ENCODE peak calls at places on chromosomes 13 and 19, in ten cellular contexts. Q, O, S, W, I, X, G, A, D and R are unnamed samples.

GRCh38 chr19:57830071-57830602 is at the start of gene ZNF587B:
- DNase-seq in Q (peak), O (peak), S (peak), W (peak), I (no peak), X (no peak), G (no peak), A (peak), D (peak), R (no peak)

GRCh38 chr19:10625003-10625761 is at the start of gene SLC44A2:
- DNase-seq in Q (peak), O (peak), S (peak), W (peak), I (no peak), X (peak), G (no peak), A (peak), D (peak), R (peak)

GRCh38 chr13:48029859-48030258 is 7.7 kb upstream of the NUDT15 start:
- DNase-seq in Q (no peak), O (no peak), S (no peak), W (no peak), I (no peak), X (no peak), G (no peak), A (no peak), D (no peak), R (no peak)

GRCh38 chr13:109631069-109631468 is 155.3 kb downstream of the IRS2 start:
- DNase-seq in Q (no peak), O (no peak), S (no peak), W (no peak), I (no peak), X (no peak), G (no peak), A (no peak), D (no peak), R (no peak)

GRCh38 chr13:95540848-95541247 is 11.7 kb upstream of the CLDN10 start:
- DNase-seq in Q (no peak), O (no peak), S (no peak), W (no peak), I (no peak), X (peak), G (no peak), A (no peak), D (peak), R (no peak)

GRCh38 chr19:3984584-3984907 is 717 bp downstream of the EEF2 start:
- DNase-seq in Q (no peak), O (no peak), S (no peak), W (no peak), I (no peak), X (no peak), G (no peak), A (peak), D (no peak), R (no peak)

GRCh38 chr13:21826214-21827015 is 155.5 kb downstream of the FGF9 start:
- DNase-seq in Q (no peak), O (no peak), S (no peak), W (no peak), I (no peak), X (no peak), G (no peak), A (no peak), D (no peak), R (no peak)

GRCh38 chr13:48977973-48978372 is 2.3 kb downstream of the FNDC3A start:
- DNase-seq in Q (peak), O (no peak), S (no peak), W (peak), I (no peak), X (no peak), G (no peak), A (no peak), D (no peak), R (peak)

GRCh38 chr13:83780201-83780600 is 102.1 kb downstream of the SLITRK1 start:
- DNase-seq in Q (peak), O (no peak), S (no peak), W (peak), I (no peak), X (no peak), G (no peak), A (no peak), D (peak), R (peak)

GRCh38 chr13:74683411-74683810 is 549.2 kb upstream of the KLF12 start:
- DNase-seq in Q (peak), O (no peak), S (no peak), W (no peak), I (no peak), X (no peak), G (no peak), A (no peak), D (no peak), R (no peak)
- TF ChIP-seq CTCF in Q (no peak), O (no peak), S (peak), W (peak), I (no peak), X (no peak), G (no peak), A (no peak), D (peak), R (peak)

DNA sequence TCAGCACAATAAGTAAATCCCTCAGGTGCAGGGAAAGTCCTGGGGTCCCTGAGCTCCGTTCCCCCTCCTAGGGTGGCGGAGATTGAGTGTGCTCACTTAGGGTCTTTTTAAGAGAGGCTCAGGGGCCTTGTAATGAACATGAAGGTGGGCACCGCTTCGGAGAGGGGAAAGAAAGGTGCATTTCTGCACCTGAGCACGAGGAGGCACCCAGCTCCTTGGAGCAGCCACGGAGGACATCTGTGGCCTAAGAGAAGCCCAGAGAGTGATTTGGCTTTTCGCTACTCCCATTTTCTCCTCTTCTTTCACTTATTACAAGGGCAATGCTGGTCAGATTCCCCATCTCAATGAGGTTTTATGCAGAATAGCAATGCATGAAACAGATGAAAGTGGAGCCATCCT is 86.7 kb upstream of the RAP2A start:
- DNase-seq in Q (no peak), O (no peak), S (no peak), W (no peak), I (no peak), X (no peak), G (no peak), A (no peak), D (no peak), R (no peak)
- TF ChIP-seq CTCF in Q (no peak), O (no peak), S (no peak), W (no peak), I (no peak), X (no peak), G (no peak), A (no peak), D (no peak), R (no peak)

DNA sequence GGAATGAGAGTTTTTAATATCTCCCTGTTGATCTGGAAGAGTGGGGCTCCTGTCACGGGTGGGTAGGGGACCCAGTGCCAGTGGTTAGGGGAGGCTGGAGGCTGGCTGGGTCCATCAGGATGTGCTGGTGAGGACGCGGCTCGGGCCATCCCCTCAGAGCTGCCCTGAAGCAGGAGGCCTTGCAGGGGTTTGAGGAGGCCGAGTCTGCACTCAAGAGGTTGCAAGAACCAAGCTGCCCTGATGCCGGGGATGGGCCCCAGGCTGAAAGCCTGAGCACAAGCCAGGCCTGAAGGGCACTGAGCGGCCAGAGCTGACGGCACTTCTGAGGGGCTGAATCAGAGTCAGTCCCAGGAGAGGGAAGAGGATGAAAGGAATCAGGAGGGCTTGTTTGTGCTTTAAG is 92.9 kb downstream of the RGCC start:
- DNase-seq in Q (no peak), O (no peak), S (peak), W (no peak), I (no peak), X (no peak), G (no peak), A (no peak), D (no peak), R (no peak)
- TF ChIP-seq CTCF in Q (no peak), O (no peak), S (no peak), W (no peak), I (no peak), X (no peak), G (no peak), A (no peak), D (no peak), R (no peak)

DNA sequence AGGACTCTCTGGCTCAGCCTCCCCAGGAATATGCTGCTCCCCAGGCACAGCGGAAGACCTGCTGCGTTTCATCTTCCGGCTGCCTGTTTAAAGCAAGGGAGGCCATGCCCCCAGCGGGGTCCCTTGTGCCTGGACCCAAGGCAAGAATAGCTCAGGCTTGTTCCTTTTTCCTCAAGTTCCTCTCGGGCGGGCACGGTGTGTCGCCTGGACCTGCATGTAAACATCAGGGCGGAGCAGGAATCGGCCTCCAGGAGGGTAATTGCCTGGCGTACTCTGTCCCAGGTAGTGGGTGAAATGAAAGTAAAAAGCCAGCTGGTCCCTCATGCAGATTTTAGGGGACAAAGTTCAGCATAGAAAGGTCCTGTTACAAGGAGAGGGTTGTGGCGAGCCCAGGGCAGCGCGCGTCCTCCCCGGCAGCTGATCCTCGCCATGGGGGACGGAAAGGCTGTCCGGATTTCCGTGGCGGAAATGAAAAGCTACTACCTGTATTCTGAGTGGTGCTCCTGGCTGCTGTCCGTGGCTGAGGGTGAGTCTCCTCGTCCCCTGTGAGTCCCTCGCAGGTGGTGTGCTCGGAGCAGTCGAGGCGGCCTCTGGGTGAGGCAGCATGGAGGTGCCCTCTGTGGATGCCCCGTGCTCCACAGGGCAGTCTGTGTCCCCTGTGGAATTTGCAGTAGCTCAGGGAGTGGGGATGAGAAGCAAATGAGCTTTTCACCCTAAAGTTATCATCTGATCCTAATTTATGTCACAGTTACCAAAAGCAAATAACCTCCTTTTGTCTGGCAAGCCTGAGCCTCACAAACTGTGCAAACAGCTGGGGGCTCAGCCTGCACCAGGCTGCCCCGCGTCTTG is 16.2 kb downstream of the MCF2L start:
- DNase-seq in Q (no peak), O (no peak), S (no peak), W (no peak), I (no peak), X (no peak), G (no peak), A (no peak), D (no peak), R (no peak)
- TF ChIP-seq CTCF in Q (no peak), O (no peak), S (no peak), W (no peak), I (no peak), X (no peak), G (no peak), A (no peak), D (no peak), R (no peak)

GRCh38 chr19:48645652-48646191 is at the start of gene CA11:
- DNase-seq in Q (no peak), O (no peak), S (peak), W (no peak), I (no peak), X (no peak), G (no peak), A (no peak), D (no peak), R (no peak)
- TF ChIP-seq CTCF in Q (no peak), O (no peak), S (no peak), W (no peak), I (no peak), X (no peak), G (no peak), A (no peak), D (no peak), R (no peak)

GRCh38 chr19:29567366-29567915 is 38.6 kb upstream of the POP4 start:
- DNase-seq in Q (no peak), O (no peak), S (no peak), W (no peak), I (no peak), X (no peak), G (no peak), A (no peak), D (no peak), R (no peak)
- TF ChIP-seq CTCF in Q (no peak), O (no peak), S (no peak), W (no peak), I (no peak), X (no peak), G (no peak), A (no peak), D (no peak), R (no peak)